ENCODE peak calls at places on chromosomes 13 and 19, in four cellular contexts. I is NCI-H146; G is anterior cingulate cortex; X is CD4-positive, alpha-beta T cell. S is an unnamed sample.

GRCh38 chr19:58229255-58229639 is 533 bp downstream of the ZNF544 start:
- DNase-seq in G (no peak), I (peak; percentile 69), X (no peak), S (peak; percentile 36)

GRCh38 chr13:30072818-30073186 is 222.4 kb upstream of the UBL3 start:
- DNase-seq in I (no peak), G (no peak), X (no peak), S (no peak)

GRCh38 chr19:5827342-5827890 is 12.1 kb downstream of the FUT6 start:
- DNase-seq in I (peak; percentile 33), G (no peak), X (no peak), S (no peak)

GRCh38 chr13:67101730-67102467 is 128.2 kb downstream of the PCDH9 start:
- DNase-seq in G (no peak), X (no peak), I (no peak), S (no peak)

GRCh38 chr13:30821421-30821820 is 84.7 kb upstream of the MEDAG start:
- DNase-seq in I (no peak), G (no peak), X (no peak), S (no peak)

GRCh38 chr13:67390462-67391093 is 160.4 kb upstream of the PCDH9 start:
- DNase-seq in G (no peak), X (no peak), I (no peak), S (peak; percentile 50)

GRCh38 chr19:11092181-11092538 is 2.9 kb downstream of the LDLR start:
- DNase-seq in I (no peak), G (no peak), X (no peak), S (peak; percentile 68)

GRCh38 chr19:7928334-7928706 is 2.4 kb upstream of the CTXN1 start:
- DNase-seq in G (no peak), I (no peak), X (no peak), S (no peak)

GRCh38 chr13:83895994-83896580 is 13.8 kb upstream of the SLITRK1 start:
- DNase-seq in I (no peak), X (no peak), G (no peak), S (no peak)

GRCh38 chr19:29966594-29967249 is 24.7 kb downstream of the URI1 start:
- DNase-seq in G (no peak), X (no peak), I (no peak), S (peak; percentile 15)

GRCh38 chr13:79386125-79386822 is 19.8 kb downstream of the RBM26 start:
- DNase-seq in I (no peak), G (no peak), X (no peak), S (no peak)

GRCh38 chr13:77002590-77003190 is 10.8 kb downstream of the CLN5 start:
- DNase-seq in G (no peak), X (no peak), I (no peak), S (peak; percentile 28)

GRCh38 chr13:38045278-38046048 is 175.9 kb upstream of the TRPC4 start:
- DNase-seq in X (no peak), I (peak; percentile 52), G (no peak), S (peak; percentile 70)

GRCh38 chr13:25871389-25872125 is 180.3 kb downstream of the SHISA2 start:
- DNase-seq in X (no peak), G (no peak), I (no peak), S (no peak)

GRCh38 chr13:101291647-101292515 is 124.4 kb downstream of the NALCN start:
- DNase-seq in G (no peak), X (no peak), I (no peak), S (no peak)

GRCh38 chr13:44306401-44307192 is 67.0 kb upstream of the SERP2 start:
- DNase-seq in G (no peak), I (peak; percentile 76), X (no peak), S (peak; percentile 22)

GRCh38 chr19:531753-532571 is at the start of gene CDC34:
- DNase-seq in X (no peak), G (no peak), I (no peak), S (no peak)

GRCh38 chr13:114001331-114002008 is 27.6 kb upstream of the C13orf46 start:
- DNase-seq in I (no peak), X (no peak), G (no peak), S (no peak)

GRCh38 chr13:44732503-44733098 is 156.5 kb upstream of the TSC22D1 start:
- DNase-seq in I (no peak), G (no peak), X (no peak), S (peak; percentile 62)

GRCh38 chr13:41019027-41019487 is at the start of gene ELF1:
- DNase-seq in I (peak; percentile 86), X (peak; percentile 40), G (no peak), S (peak; percentile 56)

GRCh38 chr19:4976412-4977298 is 7.7 kb downstream of the KDM4B start:
- DNase-seq in I (no peak), G (peak; percentile 59), X (no peak), S (peak; percentile 99)

GRCh38 chr13:77637583-77637982 is 59.9 kb upstream of the SLAIN1 start:
- DNase-seq in X (no peak), I (no peak), G (no peak), S (no peak)

GRCh38 chr13:39565036-39565949 is 37.7 kb downstream of the LHFPL6 start:
- DNase-seq in X (no peak), G (no peak), I (no peak), S (peak; percentile 92)

GRCh38 chr13:114128624-114129522 is 3.5 kb downstream of the RASA3 start:
- DNase-seq in G (no peak), I (no peak), X (peak; percentile 86), S (peak; percentile 91)

GRCh38 chr19:33668968-33669367 is 47.2 kb downstream of the CHST8 start:
- DNase-seq in I (no peak), G (no peak), X (no peak), S (no peak)

GRCh38 chr13:52600666-52601065 is 41.6 kb upstream of the HNRNPA1L2 start:
- DNase-seq in G (no peak), X (no peak), I (no peak), S (no peak)

GRCh38 chr19:20072936-20073335 is 4.9 kb upstream of the ZNF90 start:
- DNase-seq in G (no peak), X (no peak), I (no peak), S (no peak)

GRCh38 chr19:54791476-54791875 is 11.9 kb upstream of the KIR2DL4 start:
- DNase-seq in I (no peak), X (no peak), G (no peak), S (no peak)

GRCh38 chr13:52615817-52616216 is 26.4 kb upstream of the HNRNPA1L2 start:
- DNase-seq in X (no peak), G (no peak), I (no peak), S (no peak)

GRCh38 chr19:15629003-15629880 is 11.5 kb upstream of the CYP4F3 start:
- DNase-seq in G (peak; percentile 28), X (peak; percentile 87), I (peak; percentile 58), S (peak; percentile 65)

GRCh38 chr19:48844472-48844871 is 8.2 kb upstream of the HSD17B14 start:
- DNase-seq in G (no peak), X (no peak), I (no peak), S (no peak)

GRCh38 chr19:37869766-37870340 is 36.5 kb downstream of the WDR87 start:
- DNase-seq in G (no peak), I (no peak), X (no peak), S (no peak)